ENCODE peak calls at places on chromosomes 2 and 18, in five cellular contexts. A is HS-5, D is D341Med, R is posterior vena cava, G is GM20000. L is an unnamed sample.

GRCh38 chr2:207230261-207231105 is 64.7 kb upstream of the KLF7 start:
- DNase-seq in A (no peak), D (peak), R (no peak), G (no peak), L (peak)

GRCh38 chr18:35430721-35431441 is 53.7 kb upstream of the ZNF396 start:
- DNase-seq in A (no peak), D (no peak), R (no peak), G (no peak), L (no peak)

GRCh38 chr2:32942728-32943485 is 3.8 kb upstream of the LTBP1 start:
- DNase-seq in A (no peak), D (no peak), R (no peak), G (no peak), L (no peak)

GRCh38 chr2:41267929-41268659 is 779.7 kb upstream of the PKDCC start:
- DNase-seq in A (no peak), D (no peak), R (no peak), G (peak), L (no peak)

GRCh38 chr18:12946549-12947354 is 1.1 kb upstream of the SEH1L start:
- DNase-seq in A (peak), D (peak), R (peak), G (no peak), L (no peak)

GRCh38 chr2:3179208-3179607 is 198.4 kb downstream of the EIPR1 start:
- DNase-seq in A (no peak), D (peak), R (peak), G (peak), L (no peak)

GRCh38 chr18:46042571-46043123 is 29.4 kb downstream of the PSTPIP2 start:
- DNase-seq in A (no peak), D (no peak), R (no peak), G (no peak), L (no peak)

GRCh38 chr2:176985871-176986270 is 226.7 kb upstream of the HNRNPA3 start:
- DNase-seq in A (no peak), D (no peak), R (no peak), G (no peak), L (no peak)

GRCh38 chr2:84946204-84947009 is 24.6 kb upstream of the KCMF1 start:
- DNase-seq in A (peak), D (no peak), R (no peak), G (peak), L (peak)

GRCh38 chr18:7565677-7566076 is 1.4 kb upstream of the PTPRM start:
- DNase-seq in A (no peak), D (no peak), R (no peak), G (no peak), L (no peak)

GRCh38 chr2:145593991-145594702 is 1074.2 kb upstream of the ZEB2 start:
- DNase-seq in A (peak), D (no peak), R (no peak), G (no peak), L (no peak)

GRCh38 chr18:31943895-31944816 is 1.2 kb upstream of the TRAPPC8 start:
- DNase-seq in A (no peak), D (no peak), R (no peak), G (no peak), L (no peak)

GRCh38 chr2:118224144-118224887 is 136.0 kb downstream of the INSIG2 start:
- DNase-seq in A (no peak), D (peak), R (peak), G (peak), L (peak)

GRCh38 chr2:37768491-37768925 is 97.1 kb upstream of the CDC42EP3 start:
- DNase-seq in A (peak), D (no peak), R (no peak), G (no peak), L (no peak)

GRCh38 chr2:170943041-170943440 is 14.0 kb downstream of the GORASP2 start:
- DNase-seq in A (no peak), D (no peak), R (no peak), G (no peak), L (no peak)